ENCODE peak calls at places on chromosomes 12 and 14, in four cellular contexts. R is CD8-positive, alpha-beta T cell; D is endothelial cell; N is nephron progenitor cell. U is an unnamed sample.

GRCh38 chr12:27711312-27711682 is 665 bp downstream of the MRPS35 start:
- DNase-seq in R (no peak), D (no peak), N (no peak), U (peak)

GRCh38 chr14:90783344-90783743 is 32.9 kb downstream of the TTC7B start:
- DNase-seq in R (no peak), D (no peak), N (no peak), U (no peak)

GRCh38 chr14:71620401-71620800 is 311.8 kb upstream of the RGS6 start:
- DNase-seq in R (no peak), D (no peak), N (no peak), U (no peak)

GRCh38 chr12:79933580-79934264 is 1.2 kb downstream of the PPP1R12A start:
- DNase-seq in R (peak), D (peak), N (peak), U (no peak)

GRCh38 chr12:75877588-75878381 is 153.8 kb downstream of the PHLDA1 start:
- DNase-seq in R (no peak), D (no peak), N (peak), U (no peak)

GRCh38 chr14:91753501-91754128 is 21.7 kb upstream of the CATSPERB start:
- DNase-seq in R (no peak), D (no peak), N (no peak), U (no peak)

GRCh38 chr14:33165144-33165925 is 226.7 kb downstream of the NPAS3 start:
- DNase-seq in R (no peak), D (no peak), N (peak), U (no peak)

GRCh38 chr12:93183940-93184663 is 193.6 kb upstream of the NUDT4 start:
- DNase-seq in R (no peak), D (no peak), N (no peak), U (peak)

DNA sequence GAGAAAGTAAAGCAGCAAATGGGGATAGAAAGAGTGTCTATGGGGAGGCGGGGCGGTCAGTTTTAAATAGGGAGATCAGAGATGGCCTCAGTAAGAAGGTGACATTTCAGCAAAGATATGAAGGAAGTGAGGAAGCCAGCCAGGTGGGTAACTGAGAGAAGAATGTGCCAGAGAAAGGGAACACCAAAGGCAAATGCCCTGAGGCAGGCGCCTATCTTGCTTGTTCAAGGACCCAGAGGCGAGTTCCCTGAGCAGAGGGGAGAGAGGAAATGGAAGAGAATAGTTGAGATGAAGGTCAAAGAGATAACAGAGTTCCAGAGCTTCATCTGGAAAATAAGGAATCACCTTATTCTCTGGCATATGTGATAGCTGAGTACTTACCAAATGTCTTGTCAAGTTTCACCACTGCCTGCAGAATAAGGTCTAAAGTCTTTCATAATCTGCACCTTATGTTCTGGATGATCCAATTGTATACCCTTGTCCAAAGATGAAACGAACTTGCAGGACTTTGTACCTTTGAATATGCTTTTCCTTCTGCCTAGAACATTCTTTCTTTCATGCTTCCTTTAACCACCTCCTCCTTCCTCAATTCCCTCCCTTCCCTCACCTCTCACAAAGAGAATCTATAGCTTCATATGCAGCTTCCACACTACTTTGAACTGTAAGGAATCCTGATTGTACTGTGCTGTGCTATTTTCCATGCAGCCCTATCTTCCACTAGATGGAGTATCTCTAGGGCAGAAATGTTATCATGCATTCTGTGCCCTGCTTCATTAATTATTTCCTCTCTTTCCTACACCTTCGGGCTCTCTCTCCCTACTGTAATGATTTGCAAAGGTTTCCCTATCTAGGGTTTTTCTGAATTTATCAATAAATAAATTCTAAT is 38.5 kb downstream of the GNPTAB start:
- DNase-seq in R (no peak), D (no peak), N (no peak), U (no peak)
- TF ChIP-seq CTCF in R (no peak), D (peak), N (no peak), U (peak)

GRCh38 chr12:13100882-13101769 is 2.3 kb downstream of the GSG1 start:
- DNase-seq in R (peak), D (peak), N (peak), U (peak)
- TF ChIP-seq CTCF in R (no peak), D (no peak), N (no peak), U (no peak)

DNA sequence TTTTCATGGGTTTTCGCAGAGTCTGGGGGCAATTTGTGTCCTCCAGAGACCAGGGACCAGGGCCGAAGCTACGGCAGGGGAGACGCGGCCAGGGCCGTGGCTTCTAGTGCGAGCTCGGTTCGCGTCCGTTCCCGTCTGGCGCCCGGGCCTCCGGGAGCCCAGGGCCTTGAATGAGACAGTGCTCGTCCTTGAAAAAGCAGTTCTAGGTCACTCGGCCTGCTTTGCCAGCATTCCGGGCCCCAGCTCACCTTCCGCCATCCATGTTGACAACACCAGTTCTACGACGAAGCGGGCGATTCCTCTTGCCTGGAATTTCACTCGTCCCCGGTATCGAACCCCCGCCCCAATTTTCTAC is 4.5 kb downstream of the OR10AD1 start:
- DNase-seq in R (no peak), D (no peak), N (peak), U (no peak)
- TF ChIP-seq CTCF in R (no peak), D (no peak), N (no peak), U (no peak)

GRCh38 chr12:1629338-1630080 is 478 bp downstream of the WNT5B start:
- DNase-seq in R (no peak), D (peak), N (peak), U (peak)

GRCh38 chr12:1632702-1633101 is 3.7 kb downstream of the WNT5B start:
- DNase-seq in R (no peak), D (no peak), N (no peak), U (no peak)

GRCh38 chr12:1628671-1629337 is at the start of gene WNT5B:
- DNase-seq in R (no peak), D (no peak), N (peak), U (no peak)

GRCh38 chr12:1630827-1631591 is 2.0 kb downstream of the WNT5B start:
- DNase-seq in R (no peak), D (peak), N (peak), U (no peak)

GRCh38 chr12:1630081-1630826 is 1.2 kb downstream of the WNT5B start:
- DNase-seq in R (peak), D (peak), N (peak), U (peak)
- TF ChIP-seq CTCF in R (peak), D (no peak), N (peak), U (no peak)

DNA sequence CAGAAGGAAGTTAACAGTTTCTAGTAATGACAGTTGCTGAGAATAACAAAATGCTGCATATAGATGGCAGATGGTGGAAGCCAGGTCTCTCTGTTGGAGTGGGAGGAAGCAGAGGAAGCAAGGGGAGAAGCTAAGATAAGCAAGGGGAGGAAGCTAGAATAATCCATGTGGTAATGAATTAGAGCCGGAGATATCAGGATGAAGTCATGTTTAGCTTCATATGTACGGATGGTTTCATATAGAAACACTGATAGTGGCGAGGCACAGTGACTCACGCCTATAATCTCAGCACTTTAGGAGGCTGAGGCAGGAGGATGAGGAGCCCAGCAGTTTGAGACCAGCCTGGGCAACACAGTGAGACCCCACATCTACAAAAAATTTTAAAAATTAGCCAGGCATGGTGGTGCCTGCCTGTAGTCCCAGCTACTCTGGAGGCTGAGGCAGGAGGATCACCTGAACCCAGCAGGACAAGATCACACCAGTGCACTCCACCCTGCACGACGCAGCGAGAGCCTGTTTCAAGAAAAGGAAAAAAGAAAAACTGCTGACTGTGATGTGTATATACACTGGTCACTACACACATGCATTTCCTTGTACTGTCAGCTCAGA is 49.2 kb downstream of the ANAPC7 start:
- DNase-seq in R (no peak), D (no peak), N (no peak), U (no peak)
- TF ChIP-seq CTCF in R (no peak), D (no peak), N (no peak), U (no peak)

DNA sequence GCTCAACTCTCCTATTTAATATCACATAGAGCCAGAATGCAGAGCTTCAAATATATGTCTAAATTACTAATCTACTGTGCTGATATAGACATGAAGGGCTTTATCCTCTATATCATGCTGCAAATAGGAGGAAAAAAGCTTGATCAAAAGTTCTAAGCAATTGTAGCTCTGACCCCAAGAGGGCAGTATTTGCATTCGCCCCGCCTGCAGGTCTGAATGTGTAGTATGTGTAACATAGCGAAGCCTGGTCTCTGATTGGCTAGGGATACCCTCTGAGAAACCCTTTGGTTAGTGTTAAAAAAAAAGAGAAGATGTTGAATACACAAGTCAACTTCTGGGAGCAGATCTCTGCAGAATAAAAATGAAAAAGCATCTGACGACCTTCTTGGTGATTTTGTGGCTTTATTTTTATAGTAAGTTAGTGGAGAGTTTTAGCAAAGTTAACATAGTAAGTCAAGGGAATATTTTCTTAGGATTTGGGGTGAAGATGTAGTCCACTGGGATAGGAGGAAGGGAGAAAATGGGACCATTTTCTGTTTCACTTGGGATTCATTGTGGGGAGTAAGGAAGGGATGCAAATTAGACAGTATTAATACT is 151.6 kb upstream of the OR4E1 start:
- DNase-seq in R (peak), D (peak), N (peak), U (peak)
- TF ChIP-seq CTCF in R (peak), D (peak), N (peak), U (peak)

GRCh38 chr12:118035194-118036041 is 18.9 kb downstream of the RFC5 start:
- DNase-seq in R (no peak), D (no peak), N (no peak), U (peak)
- TF ChIP-seq CTCF in R (no peak), D (no peak), N (no peak), U (no peak)

GRCh38 chr12:132505105-132505851 is 15.3 kb downstream of the FBRSL1 start:
- DNase-seq in R (no peak), D (no peak), N (no peak), U (no peak)
- TF ChIP-seq CTCF in R (no peak), D (no peak), N (no peak), U (no peak)

DNA sequence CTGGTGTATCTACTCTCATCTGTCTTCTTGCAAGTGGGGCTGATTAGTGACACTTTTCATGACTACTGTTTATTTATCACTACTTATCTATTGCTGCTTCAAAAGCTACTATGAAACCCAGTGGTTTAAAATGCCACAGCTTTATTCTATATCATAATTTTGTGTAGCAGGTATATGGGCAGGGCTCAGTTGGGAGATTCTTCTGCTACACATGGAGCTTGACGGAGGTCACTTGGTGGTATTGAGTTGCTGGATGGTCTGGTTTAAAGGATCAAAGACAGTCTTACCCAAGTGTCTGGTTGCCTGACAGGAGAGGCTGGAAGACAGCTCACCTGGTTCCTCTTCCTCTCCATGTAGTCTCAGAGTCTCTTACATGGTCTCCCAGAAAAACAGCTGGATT is 222.7 kb downstream of the TMEM132D start:
- DNase-seq in R (no peak), D (no peak), N (no peak), U (no peak)
- TF ChIP-seq CTCF in R (no peak), D (no peak), N (no peak), U (no peak)

GRCh38 chr12:123404581-123404980 is 20.6 kb downstream of the KMT5A start:
- DNase-seq in R (no peak), D (no peak), N (no peak), U (no peak)
- TF ChIP-seq CTCF in R (no peak), D (no peak), N (no peak), U (no peak)

U was measured in GM13976.